ENCODE peak calls at places on chromosomes 4 and X, in six cellular contexts. Y, A, P, U, W and F are unnamed samples.

GRCh38 chrX:69424161-69424560 is 80.0 kb upstream of the NALF2 start:
- DNase-seq in Y (peak; percentile 9), A (no peak), P (no peak), U (no peak), W (peak; percentile 7), F (peak; percentile 3)

GRCh38 chrX:106391284-106391852 is 220.4 kb upstream of the RADX start:
- DNase-seq in Y (peak; percentile 2), A (no peak), P (no peak), U (no peak), W (no peak), F (no peak)

GRCh38 chrX:39891781-39892180 is 206.0 kb downstream of the BCOR start:
- DNase-seq in Y (peak; percentile 22), A (no peak), P (no peak), U (no peak), W (no peak), F (no peak)

GRCh38 chr4:8112036-8112576 is 46.5 kb downstream of the ABLIM2 start:
- DNase-seq in Y (no peak), A (no peak), P (no peak), U (no peak), W (no peak), F (no peak)

GRCh38 chrX:72041901-72042859 is 89.5 kb downstream of the RTL5 start:
- DNase-seq in Y (peak; percentile 52), A (no peak), P (no peak), U (no peak), W (peak; percentile 33), F (peak; percentile 41)

GRCh38 chr4:124839786-124840390 is 127.4 kb upstream of the ANKRD50 start:
- DNase-seq in Y (no peak), A (no peak), P (no peak), U (no peak), W (no peak), F (no peak)

GRCh38 chrX:13008189-13008533 is 33.3 kb downstream of the TMSB4X start:
- DNase-seq in Y (peak; percentile 40), A (no peak), P (no peak), U (no peak), W (no peak), F (peak; percentile 52)

GRCh38 chrX:43644124-43644701 is 11.9 kb upstream of the MAOA start:
- DNase-seq in Y (peak; percentile 85), A (no peak), P (no peak), U (no peak), W (no peak), F (peak; percentile 95)

GRCh38 chr4:119080721-119081541 is 54.7 kb upstream of the MYOZ2 start:
- DNase-seq in Y (peak; percentile 20), A (no peak), P (no peak), U (no peak), W (no peak), F (peak; percentile 20)

GRCh38 chr4:58602701-58603359 is 1492.6 kb upstream of the IGFBP7 start:
- DNase-seq in Y (no peak), A (peak; percentile 36), P (no peak), U (no peak), W (no peak), F (no peak)

GRCh38 chrX:124435616-124436015 is 89.3 kb downstream of the SH2D1A start:
- DNase-seq in Y (no peak), A (no peak), P (no peak), U (no peak), W (peak; percentile 1), F (no peak)